ENCODE peak calls at places on chromosomes 16 and 17, in nine cellular contexts. P, D, J, T, S, F, Z, U and A are unnamed samples.

GRCh38 chr17:74159226-74159840 is 44.1 kb upstream of the RPL38 start:
- DNase-seq in J (no peak), S (no peak), D (no peak), U (no peak), F (no peak), P (no peak), Z (no peak), T (no peak), A (no peak)

GRCh38 chr16:1221628-1222552 is 3.2 kb downstream of the TPSG1 start:
- DNase-seq in T (no peak), S (no peak), P (no peak), F (no peak), D (no peak), U (no peak), Z (no peak), J (no peak), A (no peak)

GRCh38 chr16:80299416-80299815 is 241.4 kb upstream of the DYNLRB2 start:
- DNase-seq in J (no peak), U (no peak), T (no peak), S (no peak), F (no peak), P (no peak), D (no peak), Z (no peak), A (no peak)

GRCh38 chr17:31414590-31414918 is 23.1 kb downstream of the RAB11FIP4 start:
- DNase-seq in J (no peak), S (no peak), Z (no peak), P (no peak), D (no peak), F (no peak), T (no peak), U (no peak), A (no peak)

GRCh38 chr17:82930043-82930923 is 90.5 kb upstream of the ZNF750 start:
- DNase-seq in S (no peak), T (no peak), U (no peak), D (no peak), P (no peak), F (no peak), J (no peak), Z (no peak), A (no peak)

GRCh38 chr17:72104164-72104862 is 16.5 kb upstream of the SOX9 start:
- DNase-seq in S (no peak), J (no peak), P (no peak), U (no peak), D (no peak), F (no peak), Z (peak), T (peak), A (no peak)

GRCh38 chr16:67407788-67408452 is 8.4 kb downstream of the ZDHHC1 start:
- DNase-seq in F (no peak), U (no peak), S (no peak), Z (no peak), P (no peak), J (no peak), T (no peak), D (no peak), A (no peak)

GRCh38 chr17:44424828-44425463 is 35.5 kb upstream of the ITGA2B start:
- DNase-seq in T (no peak), J (no peak), S (peak), Z (no peak), F (no peak), D (no peak), U (no peak), P (no peak), A (no peak)

GRCh38 chr17:65902831-65903549 is 288.9 kb downstream of the CEP112 start:
- DNase-seq in J (no peak), T (no peak), Z (no peak), U (no peak), S (no peak), F (no peak), D (no peak), P (no peak), A (no peak)

GRCh38 chr17:80856863-80857488 is 134.7 kb upstream of the CHMP6 start:
- DNase-seq in J (no peak), T (no peak), S (no peak), Z (no peak), P (peak), U (peak), D (no peak), F (no peak), A (no peak)

GRCh38 chr17:55341432-55341831 is 76.7 kb downstream of the HLF start:
- DNase-seq in D (no peak), U (no peak), S (no peak), P (no peak), Z (peak), T (no peak), F (no peak), J (no peak), A (no peak)

GRCh38 chr17:81968396-81968745 is 7.4 kb upstream of the NOTUM start:
- DNase-seq in F (no peak), S (no peak), Z (no peak), U (no peak), P (no peak), J (no peak), D (no peak), T (no peak), A (no peak)

GRCh38 chr16:825298-826061 is 24.9 kb upstream of the GNG13 start:
- DNase-seq in S (no peak), F (no peak), U (no peak), T (no peak), Z (peak), J (no peak), P (no peak), D (no peak), A (no peak)

GRCh38 chr17:58969156-58969555 is 137.5 kb downstream of the TRIM37 start:
- DNase-seq in U (no peak), F (no peak), J (no peak), D (no peak), Z (no peak), S (no peak), T (no peak), P (no peak), A (no peak)

GRCh38 chr16:75494696-75495601 is at the start of gene CHST6:
- DNase-seq in T (peak), D (peak), F (peak), U (no peak), S (no peak), J (peak), Z (peak), P (peak), A (peak)

GRCh38 chr16:29852654-29853053 is 10.4 kb downstream of the CDIPT start:
- DNase-seq in S (no peak), J (no peak), P (no peak), T (no peak), Z (peak), D (no peak), F (peak), U (no peak), A (no peak)

GRCh38 chr17:17269926-17270773 is 10.9 kb downstream of the COPS3 start:
- DNase-seq in T (no peak), Z (no peak), F (no peak), U (peak), J (no peak), D (peak), P (no peak), S (peak), A (no peak)

GRCh38 chr17:1783271-1783670 is 21.4 kb downstream of the SERPINF1 start:
- DNase-seq in U (no peak), D (no peak), F (no peak), T (no peak), S (no peak), P (no peak), J (no peak), Z (no peak), A (no peak)

GRCh38 chr17:82553210-82553930 is 33.8 kb downstream of the FOXK2 start:
- DNase-seq in S (no peak), P (no peak), T (no peak), J (no peak), D (no peak), F (no peak), U (no peak), Z (no peak), A (no peak)

GRCh38 chr16:51666074-51666473 is 515.0 kb upstream of the SALL1 start:
- DNase-seq in T (no peak), F (peak), Z (no peak), U (no peak), J (no peak), S (no peak), P (no peak), D (no peak), A (no peak)